ENCODE peak calls at places on chromosomes 7 and 10, in eight cellular contexts. E is foreskin fibroblast, O is BJ, K is thoracic aorta, Z is dorsolateral prefrontal cortex, F is epithelial cell of proximal tubule, X is fibroblast of lung, D is AG09309. S is an unnamed sample.
A peak's percentile ranks its signal among the peaks of the same experiment; 100 is the strongest.

GRCh38 chr10:133456041-133456951 is 2.6 kb downstream of the SCART1 start:
- DNase-seq in E (no peak), O (no peak), K (no peak), Z (no peak), F (no peak), X (no peak), D (no peak), S (no peak)

GRCh38 chr7:47454066-47454950 is 127.6 kb downstream of the TNS3 start:
- DNase-seq in E (peak; percentile 58), O (no peak), K (no peak), Z (no peak), F (no peak), X (no peak), D (no peak), S (no peak)

GRCh38 chr7:108345710-108346336 is 110.4 kb downstream of the NRCAM start:
- DNase-seq in E (no peak), O (no peak), K (no peak), Z (no peak), F (no peak), X (no peak), D (no peak), S (no peak)

GRCh38 chr7:10022957-10023356 is 950.7 kb upstream of the PHF14 start:
- DNase-seq in E (no peak), O (no peak), K (no peak), Z (no peak), F (no peak), X (peak; percentile 11), D (no peak), S (peak; percentile 5)

GRCh38 chr10:43221419-43222293 is 45.2 kb downstream of the RASGEF1A start:
- DNase-seq in E (no peak), O (no peak), K (no peak), Z (peak; percentile 26), F (no peak), X (no peak), D (no peak), S (no peak)

GRCh38 chr7:10940748-10941358 is 32.8 kb upstream of the PHF14 start:
- DNase-seq in E (no peak), O (no peak), K (no peak), Z (no peak), F (no peak), X (no peak), D (no peak), S (no peak)

GRCh38 chr10:74753295-74754211 is 72.8 kb upstream of the KAT6B start:
- DNase-seq in E (peak; percentile 73), O (peak; percentile 99), K (no peak), Z (no peak), F (no peak), X (peak; percentile 73), D (peak; percentile 97), S (no peak)

GRCh38 chr7:102396710-102397019 is 502 bp downstream of the PRKRIP1 start:
- DNase-seq in E (no peak), O (no peak), K (no peak), Z (no peak), F (no peak), X (no peak), D (no peak), S (no peak)

DNA sequence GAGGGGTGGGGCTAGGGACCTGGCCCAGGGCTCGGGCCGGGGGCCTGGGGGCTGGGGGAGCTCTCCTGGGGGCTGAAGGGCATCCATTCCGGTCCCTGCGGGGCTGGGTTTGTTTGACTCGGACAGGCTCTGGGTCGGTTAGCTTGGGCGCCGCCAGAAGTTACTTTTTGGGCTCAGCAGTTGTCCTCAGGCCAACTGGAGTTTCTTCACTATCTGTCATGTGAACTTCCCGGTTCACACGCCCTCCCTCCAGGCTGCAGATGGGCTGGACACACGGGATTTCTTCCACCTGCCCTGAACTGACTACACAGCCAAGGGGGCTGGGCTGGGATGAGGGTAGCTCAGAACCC is 3.8 kb downstream of the SLC4A2 start:
- DNase-seq in E (no peak), O (no peak), K (no peak), Z (no peak), F (no peak), X (peak; percentile 67), D (no peak), S (no peak)
- H3K4me3 ChIP-seq in E (no peak overlapping the region), O (peak overlapping the region; percentile 6), K (peak overlapping the region; percentile 59), Z (no peak overlapping the region), F (peak overlapping the region; percentile 72), X (no peak overlapping the region), D (peak overlapping the region; percentile 9), S (peak overlapping the region; percentile 9)

DNA sequence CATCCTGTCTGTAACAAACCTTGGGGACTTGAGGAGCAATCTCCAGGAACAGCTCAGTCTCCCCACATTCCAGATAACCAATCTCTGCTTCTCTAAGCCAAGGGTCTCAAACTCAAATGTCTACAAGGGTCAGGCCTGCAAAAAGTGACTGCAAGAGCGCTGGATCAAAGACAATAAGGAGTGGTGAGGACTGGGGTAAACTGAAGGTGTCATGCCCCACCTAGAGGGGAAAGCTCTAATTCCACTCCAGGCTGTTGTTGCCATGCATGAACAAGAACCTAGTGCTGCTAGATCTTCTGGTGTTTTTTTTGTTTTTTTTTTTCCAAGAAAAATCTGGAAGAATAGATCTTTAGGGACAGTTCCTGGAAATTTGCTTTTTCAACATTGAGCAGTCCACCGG is 117.9 kb upstream of the MACROH2A2 start:
- DNase-seq in E (no peak), O (no peak), K (no peak), Z (no peak), F (no peak), X (no peak), D (no peak), S (no peak)
- TF ChIP-seq CTCF in E (peak; percentile 9), O (no peak), K (no peak), Z (no peak), F (peak; percentile 34), X (peak; percentile 13), D (peak; percentile 11), S (peak; percentile 5)

GRCh38 chr7:137492889-137493288 is 149.4 kb upstream of the PTN start:
- DNase-seq in E (no peak), O (no peak), K (no peak), Z (no peak), F (no peak), X (no peak), D (no peak), S (no peak)

GRCh38 chr7:137488038-137488437 is 144.5 kb upstream of the PTN start:
- DNase-seq in E (no peak), O (no peak), K (no peak), Z (no peak), F (no peak), X (peak; percentile 21), D (no peak), S (no peak)

GRCh38 chr7:137485818-137486217 is 142.3 kb upstream of the PTN start:
- DNase-seq in E (no peak), O (no peak), K (no peak), Z (no peak), F (no peak), X (no peak), D (no peak), S (no peak)

GRCh38 chr7:137484326-137484725 is 140.8 kb upstream of the PTN start:
- DNase-seq in E (no peak), O (no peak), K (no peak), Z (no peak), F (no peak), X (peak; percentile 73), D (no peak), S (no peak)

GRCh38 chr7:137489880-137490279 is 146.3 kb upstream of the PTN start:
- DNase-seq in E (no peak), O (no peak), K (no peak), Z (no peak), F (no peak), X (no peak), D (no peak), S (no peak)
- H3K4me3 ChIP-seq in E (no peak overlapping the region), O (no peak overlapping the region), K (no peak overlapping the region), Z (no peak overlapping the region), F (no peak overlapping the region), X (no peak overlapping the region), D (no peak overlapping the region), S (no peak overlapping the region)

GRCh38 chr7:132769280-132769679 is 193.0 kb upstream of the PLXNA4 start:
- DNase-seq in E (no peak), O (no peak), K (no peak), Z (no peak), F (no peak), X (no peak), D (no peak), S (no peak)

GRCh38 chr7:132768099-132768498 is 191.8 kb upstream of the PLXNA4 start:
- DNase-seq in E (no peak), O (no peak), K (no peak), Z (no peak), F (no peak), X (no peak), D (no peak), S (no peak)

GRCh38 chr7:132773527-132773956 is 197.3 kb upstream of the PLXNA4 start:
- DNase-seq in E (peak; percentile 76), O (peak; percentile 78), K (no peak), Z (no peak), F (no peak), X (peak; percentile 42), D (peak; percentile 82), S (no peak)

GRCh38 chr7:132770055-132770454 is 193.8 kb upstream of the PLXNA4 start:
- DNase-seq in E (no peak), O (no peak), K (no peak), Z (no peak), F (no peak), X (no peak), D (no peak), S (no peak)

DNA sequence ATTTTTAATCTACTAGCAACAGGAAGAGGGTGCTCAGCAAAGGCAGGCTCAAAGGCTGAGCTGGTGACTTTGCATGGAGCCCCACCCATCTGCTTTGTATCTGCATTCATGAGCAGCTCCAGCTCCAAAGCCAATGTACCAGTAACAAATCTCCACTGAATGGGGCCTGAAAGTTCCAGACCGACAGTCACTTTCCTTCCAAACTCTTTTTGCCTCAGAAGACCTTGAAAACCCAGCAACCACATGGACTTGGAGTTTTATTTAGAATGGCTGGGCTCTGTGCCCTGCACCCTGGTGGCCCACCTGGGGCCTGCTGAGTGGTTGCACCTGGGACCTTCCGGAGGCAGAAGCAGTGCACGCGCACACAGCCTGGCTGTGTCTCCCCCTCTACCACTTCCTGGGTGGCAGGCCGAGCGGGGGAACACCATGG is 195.0 kb upstream of the PLXNA4 start:
- DNase-seq in E (no peak), O (no peak), K (no peak), Z (no peak), F (no peak), X (no peak), D (no peak), S (no peak)
- TF ChIP-seq CTCF in E (no peak), O (no peak), K (no peak), Z (no peak), F (no peak), X (no peak), D (no peak), S (no peak)